ENCODE peak calls at places on chromosomes 4 and X, in nine cellular contexts. C, Y, K, X, J, I, D, M and A are unnamed samples.

GRCh38 chr4:52941450-52941849 is 79.3 kb downstream of the RASL11B start:
- DNase-seq in D (no peak), C (no peak), J (no peak), K (no peak), Y (no peak), I (no peak), M (no peak), X (no peak), A (no peak)

GRCh38 chr4:180637616-180638015 is 1605.6 kb upstream of the TENM3 start:
- DNase-seq in M (no peak), X (no peak), C (no peak), Y (no peak), K (no peak), I (no peak), J (no peak), D (no peak), A (no peak)

GRCh38 chr4:57044279-57044678 is 65.6 kb downstream of the POLR2B start:
- DNase-seq in K (no peak), I (no peak), D (no peak), M (no peak), X (no peak), J (no peak), Y (no peak), C (no peak), A (no peak)

GRCh38 chr4:52957220-52957686 is 95.1 kb downstream of the RASL11B start:
- DNase-seq in J (no peak), D (no peak), C (no peak), X (no peak), I (no peak), Y (no peak), M (no peak), K (no peak), A (no peak)

GRCh38 chr4:5712931-5713330 is 1.9 kb downstream of the EVC start:
- DNase-seq in Y (no peak), J (no peak), C (no peak), D (no peak), M (no peak), X (no peak), K (no peak), I (no peak), A (no peak)

GRCh38 chr4:40998680-40999358 is 215.5 kb downstream of the APBB2 start:
- DNase-seq in C (no peak), M (peak), J (no peak), D (no peak), X (no peak), Y (no peak), I (no peak), K (no peak), A (no peak)

GRCh38 chrX:10582945-10583344 is 37.4 kb downstream of the MID1 start:
- DNase-seq in C (no peak), I (no peak), K (no peak), J (no peak), X (no peak), D (no peak), M (no peak), Y (no peak), A (no peak)

GRCh38 chr4:85681194-85681803 is 206.3 kb downstream of the ARHGAP24 start:
- DNase-seq in D (peak), C (no peak), X (no peak), K (peak), Y (no peak), M (no peak), J (no peak), I (no peak), A (no peak)

GRCh38 chr4:186915816-186916215 is 192.2 kb upstream of the FAT1 start:
- DNase-seq in I (no peak), K (no peak), M (no peak), X (no peak), D (no peak), Y (no peak), C (no peak), J (no peak), A (no peak)

GRCh38 chr4:123870283-123870876 is 473.8 kb downstream of the SPRY1 start:
- DNase-seq in X (no peak), C (no peak), Y (no peak), M (no peak), D (no peak), K (no peak), I (no peak), J (no peak), A (no peak)

GRCh38 chrX:33041141-33041540 is 170.2 kb downstream of the DMD start:
- DNase-seq in J (no peak), I (no peak), K (no peak), X (no peak), M (no peak), D (no peak), C (no peak), Y (no peak), A (no peak)

GRCh38 chr4:36676139-36677050 is 395.0 kb downstream of the DTHD1 start:
- DNase-seq in K (no peak), D (no peak), Y (no peak), C (no peak), J (no peak), M (no peak), I (no peak), X (no peak), A (no peak)

GRCh38 chrX:39226307-39226706 is 425.0 kb downstream of the MID1IP1 start:
- DNase-seq in K (no peak), C (no peak), D (no peak), M (no peak), Y (no peak), X (no peak), J (no peak), I (peak), A (no peak)

GRCh38 chr4:11598591-11598990 is 169.9 kb upstream of the HS3ST1 start:
- DNase-seq in I (no peak), D (no peak), Y (no peak), C (no peak), X (no peak), M (no peak), J (no peak), K (no peak), A (no peak)

GRCh38 chr4:177182156-177182555 is 127.5 kb upstream of the NEIL3 start:
- DNase-seq in X (no peak), K (no peak), C (no peak), D (no peak), M (no peak), Y (no peak), J (no peak), I (no peak), A (no peak)

GRCh38 chrX:16212024-16212423 is 44.7 kb downstream of the MAGEB17 start:
- DNase-seq in Y (no peak), J (no peak), D (no peak), C (no peak), X (no peak), I (no peak), K (peak), M (no peak), A (no peak)

GRCh38 chr4:141569141-141569540 is 67.2 kb upstream of the IL15 start:
- DNase-seq in C (no peak), M (no peak), I (no peak), D (no peak), J (no peak), Y (no peak), K (no peak), X (no peak), A (no peak)

GRCh38 chr4:184648220-184649025 is 824 bp downstream of the CASP3 start:
- DNase-seq in I (peak), K (peak), D (peak), M (no peak), J (peak), Y (peak), X (peak), C (peak), A (peak)

GRCh38 chr4:83370640-83370906 is 35.9 kb upstream of the HPSE start:
- DNase-seq in Y (no peak), I (no peak), J (no peak), M (no peak), X (no peak), K (no peak), D (no peak), C (no peak), A (no peak)

GRCh38 chr4:150572704-150573504 is 9.0 kb upstream of the MAB21L2 start:
- DNase-seq in K (no peak), M (no peak), I (no peak), X (no peak), D (no peak), Y (no peak), J (no peak), C (no peak), A (no peak)

GRCh38 chrX:16319929-16320328 is 152.6 kb downstream of the MAGEB17 start:
- DNase-seq in M (no peak), I (no peak), J (no peak), D (no peak), X (no peak), C (no peak), Y (no peak), K (no peak), A (no peak)

GRCh38 chr4:8829584-8829983 is 42.1 kb downstream of the HMX1 start:
- DNase-seq in D (peak), J (no peak), I (no peak), M (no peak), X (no peak), Y (no peak), C (no peak), K (peak), A (no peak)

GRCh38 chr4:184961693-184962092 is 56.6 kb upstream of the HELT start:
- DNase-seq in Y (no peak), X (no peak), J (no peak), K (peak), I (peak), D (no peak), M (no peak), C (no peak), A (no peak)

GRCh38 chr4:89703831-89704230 is 133.1 kb downstream of the SNCA start:
- DNase-seq in M (no peak), J (no peak), C (no peak), I (no peak), X (no peak), Y (no peak), K (no peak), D (no peak), A (no peak)

GRCh38 chrX:45697591-45697990 is 496.9 kb upstream of the DIPK2B start:
- DNase-seq in C (no peak), D (no peak), M (no peak), X (no peak), K (no peak), J (no peak), Y (no peak), I (no peak), A (no peak)

GRCh38 chrX:153791104-153791852 is 2.9 kb downstream of the IDH3G start:
- DNase-seq in C (no peak), I (no peak), X (no peak), Y (no peak), M (no peak), J (no peak), D (no peak), K (no peak), A (no peak)

GRCh38 chr4:158356331-158356730 is 146.0 kb downstream of the TMEM144 start:
- DNase-seq in Y (no peak), K (no peak), I (no peak), C (no peak), M (no peak), X (no peak), D (no peak), J (no peak), A (no peak)

GRCh38 chr4:173919196-173919595 is 364.3 kb downstream of the FBXO8 start:
- DNase-seq in J (no peak), D (no peak), C (no peak), K (no peak), M (no peak), I (no peak), Y (no peak), X (no peak), A (no peak)

GRCh38 chrX:51891821-51892551 is 1.4 kb upstream of the MAGED1 start:
- DNase-seq in K (peak), J (no peak), M (no peak), Y (peak), D (peak), C (no peak), I (no peak), X (no peak), A (no peak)

GRCh38 chrX:12702509-12703091 is 88.6 kb upstream of the PRPS2 start:
- DNase-seq in K (no peak), J (no peak), X (peak), D (no peak), C (peak), M (peak), Y (no peak), I (no peak), A (no peak)

GRCh38 chr4:128229458-128229805 is 58.2 kb downstream of the PGRMC2 start:
- DNase-seq in M (no peak), X (no peak), D (no peak), Y (no peak), J (no peak), I (no peak), C (no peak), K (no peak), A (no peak)

GRCh38 chr4:128228778-128229457 is 58.7 kb downstream of the PGRMC2 start:
- DNase-seq in K (no peak), X (no peak), I (no peak), D (no peak), M (no peak), C (no peak), J (no peak), Y (no peak), A (no peak)

GRCh38 chr4:128228021-128228571 is 59.5 kb downstream of the PGRMC2 start:
- DNase-seq in C (no peak), J (no peak), I (no peak), D (no peak), M (no peak), X (no peak), Y (no peak), K (peak), A (no peak)

GRCh38 chr4:128234836-128235235 is 52.8 kb downstream of the PGRMC2 start:
- DNase-seq in K (no peak), X (no peak), J (no peak), Y (no peak), C (no peak), M (no peak), I (no peak), D (no peak), A (no peak)

DNA sequence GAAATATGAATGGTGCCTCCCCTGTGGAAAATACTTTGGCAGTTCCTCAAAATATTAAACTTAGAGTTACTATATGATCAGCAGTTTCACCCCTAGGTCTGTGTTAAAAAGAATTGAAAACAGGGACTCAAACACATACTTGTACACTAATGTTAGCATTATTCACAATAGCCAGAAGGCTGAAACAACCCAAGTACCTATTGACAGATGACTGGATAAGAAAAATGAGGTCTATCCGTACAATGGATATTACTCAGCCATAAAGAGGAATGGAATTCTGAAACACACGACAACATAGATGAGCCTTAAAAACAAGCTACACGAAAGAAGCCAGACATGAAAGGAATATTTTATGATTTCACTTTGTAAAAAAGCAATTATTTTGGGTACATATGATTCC is 54.9 kb downstream of the PGRMC2 start:
- DNase-seq in J (no peak), M (no peak), C (no peak), Y (no peak), K (no peak), X (no peak), I (no peak), D (no peak), A (no peak)
- TF ChIP-seq CTCF in J (no peak), M (no peak), C (no peak), Y (no peak), K (no peak), X (no peak), I (no peak), D (no peak), A (no peak)

GRCh38 chrX:18291006-18291545 is 63.4 kb downstream of the SCML2 start:
- DNase-seq in K (no peak), C (no peak), J (no peak), I (no peak), Y (no peak), D (no peak), M (no peak), X (no peak), A (no peak)

GRCh38 chrX:18290200-18290599 is 64.3 kb downstream of the SCML2 start:
- DNase-seq in C (no peak), J (no peak), Y (no peak), D (no peak), K (no peak), X (no peak), M (no peak), I (no peak), A (no peak)

DNA sequence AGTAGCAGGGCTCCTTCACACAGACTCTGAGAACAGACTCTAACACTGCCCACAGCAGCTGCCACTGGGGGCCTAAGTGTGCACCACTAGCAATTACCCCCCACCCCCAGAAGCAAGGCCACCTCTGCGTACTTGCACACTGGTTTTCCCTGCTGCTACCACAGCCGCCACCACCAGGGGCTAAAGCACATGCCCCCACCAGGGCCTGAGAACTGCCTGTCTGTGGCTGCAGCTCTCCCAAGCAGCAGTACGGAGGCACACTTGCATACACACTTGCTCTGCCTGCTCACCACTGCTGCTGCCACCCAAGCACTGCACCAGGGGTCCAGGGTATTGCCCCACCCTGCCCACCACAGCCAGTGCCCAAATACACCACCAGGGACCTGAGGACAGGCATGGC is 59.6 kb downstream of the SCML2 start:
- DNase-seq in M (no peak), Y (no peak), X (no peak), J (no peak), K (no peak), D (no peak), C (no peak), I (no peak), A (no peak)
- TF ChIP-seq CTCF in M (no peak), Y (no peak), X (no peak), J (no peak), K (no peak), D (no peak), C (no peak), I (no peak), A (no peak)

DNA sequence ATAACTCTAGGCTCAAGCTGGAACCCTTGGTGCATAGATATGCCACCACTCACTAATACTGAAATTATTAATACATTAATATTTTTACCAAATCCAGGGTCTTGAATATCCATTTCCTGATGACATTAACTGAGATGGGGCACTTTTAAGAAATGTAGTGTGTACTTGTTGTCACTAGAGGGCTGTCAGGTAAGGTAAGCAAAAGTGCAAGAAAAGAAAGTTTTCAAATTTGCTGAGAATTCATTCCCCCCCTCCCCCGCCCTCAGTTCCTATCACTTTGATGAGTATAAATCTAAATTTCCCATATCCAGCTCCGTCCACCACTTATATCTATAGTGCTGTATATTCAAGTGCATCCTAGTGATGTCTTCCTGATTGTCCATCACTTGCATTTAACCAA is 20.5 kb upstream of the WDR44 start:
- DNase-seq in M (no peak), Y (no peak), I (no peak), J (no peak), D (no peak), X (no peak), C (no peak), K (no peak), A (no peak)
- TF ChIP-seq CTCF in M (no peak), Y (peak), I (no peak), J (no peak), D (no peak), X (peak), C (no peak), K (no peak), A (no peak)

DNA sequence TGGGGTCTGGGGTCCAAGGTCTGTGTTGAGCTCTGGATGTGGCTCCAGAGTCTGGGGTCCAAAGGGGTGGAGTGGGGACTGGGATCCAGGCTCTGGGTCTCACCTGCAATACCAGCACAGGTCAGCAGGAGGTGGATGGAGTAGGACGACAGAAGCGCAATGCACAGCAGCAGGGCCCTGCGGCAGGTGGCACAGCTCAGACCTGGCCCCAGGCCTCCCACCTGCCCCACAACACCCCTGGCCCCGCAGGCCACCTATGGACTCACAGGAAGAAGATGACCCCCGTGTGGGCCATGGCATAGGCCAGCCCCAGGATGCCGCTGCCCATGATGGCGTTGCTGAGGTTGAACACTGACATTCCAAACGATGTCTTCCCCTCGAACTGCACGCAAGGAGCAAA is 3.4 kb downstream of the SLC38A5 start:
- DNase-seq in C (peak), J (no peak), Y (no peak), M (no peak), I (no peak), K (peak), D (no peak), X (no peak), A (no peak)
- TF ChIP-seq CTCF in C (peak), J (no peak), Y (no peak), M (no peak), I (no peak), K (peak), D (no peak), X (peak), A (no peak)

DNA sequence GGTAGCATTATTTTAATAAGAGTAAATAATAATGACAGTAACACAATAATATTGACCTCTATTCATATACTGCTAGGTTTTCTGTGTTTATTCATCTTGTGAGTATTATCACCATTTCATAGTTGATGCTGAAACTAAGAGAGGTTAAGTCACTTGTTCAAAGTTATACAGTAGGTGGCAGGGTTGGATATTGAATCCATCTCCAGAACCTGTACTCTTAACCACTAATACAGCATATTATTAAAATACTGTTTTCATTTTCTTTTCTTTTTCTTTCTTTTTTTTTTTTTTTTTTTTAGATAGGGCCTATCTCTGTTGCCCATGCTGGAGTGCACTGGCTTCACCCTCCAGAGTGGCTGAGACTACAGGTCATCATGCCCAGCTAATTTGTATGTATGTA is 7.1 kb upstream of the ELF2 start:
- DNase-seq in I (no peak), J (no peak), M (no peak), K (no peak), C (no peak), X (no peak), D (no peak), Y (no peak), A (no peak)
- TF ChIP-seq CTCF in I (no peak), J (no peak), M (peak), K (peak), C (no peak), X (no peak), D (no peak), Y (peak), A (no peak)

DNA sequence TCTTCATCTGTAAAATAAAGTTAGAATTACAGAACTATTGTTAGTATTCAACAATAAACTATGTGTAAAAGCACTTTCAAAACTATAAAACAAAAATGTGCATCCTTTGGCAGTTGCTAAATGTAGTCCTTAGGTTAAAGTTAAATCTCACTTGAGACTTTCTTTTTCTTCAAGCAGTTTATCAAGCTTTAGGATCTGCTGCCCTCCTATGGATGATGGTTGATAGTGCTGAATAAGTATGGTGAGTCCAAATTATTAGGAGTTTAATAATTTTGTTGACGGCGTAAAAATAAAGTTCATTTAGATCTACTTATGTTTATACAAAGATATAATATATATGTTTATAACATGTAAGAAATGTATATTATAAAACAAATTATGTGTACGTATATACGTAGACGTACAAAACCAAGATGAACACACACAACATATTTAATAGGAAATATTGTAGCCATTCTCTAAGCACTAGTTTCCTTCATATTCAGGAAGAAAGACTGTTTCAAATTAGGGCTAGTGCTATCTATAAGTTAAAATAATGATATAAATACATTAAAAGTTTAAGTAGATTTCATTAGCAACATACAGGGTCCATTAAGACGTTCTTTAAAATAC is 22.3 kb downstream of the UGT2A2 start:
- DNase-seq in M (peak), D (no peak), Y (no peak), K (no peak), J (no peak), C (no peak), X (peak), I (no peak), A (no peak)
- TF ChIP-seq CTCF in M (peak), D (no peak), Y (no peak), K (peak), J (peak), C (no peak), X (peak), I (no peak), A (no peak)

GRCh38 chr4:7124643-7125442 is 57.0 kb upstream of the GRPEL1 start:
- DNase-seq in K (peak), M (no peak), J (peak), X (no peak), Y (no peak), C (no peak), D (peak), I (peak), A (no peak)
- TF ChIP-seq CTCF in K (no peak), M (no peak), J (no peak), X (no peak), Y (no peak), C (no peak), D (no peak), I (no peak), A (no peak)